ENCODE peak calls at places on chromosomes 11 and 22, in six cellular contexts. B is A549, Q is tibial nerve, W is stomach, E is SK-N-SH, L is K562. R is an unnamed sample.

GRCh38 chr22:42621505-42622002 is 6.9 kb upstream of the POLDIP3 start:
- DNase-seq in B (peak; percentile 80), Q (no peak), W (peak; percentile 78), E (peak; percentile 89), L (peak; percentile 80), R (peak; percentile 73)

GRCh38 chr11:83819936-83820549 is 533.9 kb upstream of the CCDC90B start:
- DNase-seq in B (peak; percentile 41), Q (no peak), W (no peak), E (peak; percentile 29), L (peak; percentile 39), R (no peak)

GRCh38 chr11:10497371-10498021 is 42.4 kb downstream of the AMPD3 start:
- DNase-seq in B (no peak), Q (no peak), W (peak; percentile 7), E (no peak), L (no peak), R (peak; percentile 9)

GRCh38 chr11:71542856-71543743 is 5.1 kb upstream of the KRTAP5-9 start:
- DNase-seq in B (no peak), Q (no peak), W (no peak), E (peak; percentile 38), L (no peak), R (no peak)

GRCh38 chr22:30457964-30458363 is 13.9 kb downstream of the SEC14L3 start:
- DNase-seq in B (no peak), Q (no peak), W (no peak), E (no peak), L (no peak), R (no peak)

GRCh38 chr22:18101536-18101935 is 9.1 kb upstream of the TUBA8 start:
- DNase-seq in B (no peak), Q (no peak), W (no peak), E (no peak), L (no peak), R (no peak)

GRCh38 chr22:22823126-22823804 is 64.4 kb upstream of the IGLL5 start:
- DNase-seq in B (no peak), Q (no peak), W (no peak), E (no peak), L (no peak), R (no peak)

GRCh38 chr11:35550374-35551036 is 25.1 kb upstream of the PAMR1 start:
- DNase-seq in B (no peak), Q (no peak), W (no peak), E (no peak), L (no peak), R (no peak)

GRCh38 chr11:34145073-34145472 is 39.6 kb downstream of the NAT10 start:
- DNase-seq in B (no peak), Q (no peak), W (no peak), E (no peak), L (no peak), R (no peak)

GRCh38 chr11:130146797-130147196 is 12.8 kb upstream of the ST14 start:
- DNase-seq in B (no peak), Q (no peak), W (no peak), E (no peak), L (no peak), R (no peak)

DNA sequence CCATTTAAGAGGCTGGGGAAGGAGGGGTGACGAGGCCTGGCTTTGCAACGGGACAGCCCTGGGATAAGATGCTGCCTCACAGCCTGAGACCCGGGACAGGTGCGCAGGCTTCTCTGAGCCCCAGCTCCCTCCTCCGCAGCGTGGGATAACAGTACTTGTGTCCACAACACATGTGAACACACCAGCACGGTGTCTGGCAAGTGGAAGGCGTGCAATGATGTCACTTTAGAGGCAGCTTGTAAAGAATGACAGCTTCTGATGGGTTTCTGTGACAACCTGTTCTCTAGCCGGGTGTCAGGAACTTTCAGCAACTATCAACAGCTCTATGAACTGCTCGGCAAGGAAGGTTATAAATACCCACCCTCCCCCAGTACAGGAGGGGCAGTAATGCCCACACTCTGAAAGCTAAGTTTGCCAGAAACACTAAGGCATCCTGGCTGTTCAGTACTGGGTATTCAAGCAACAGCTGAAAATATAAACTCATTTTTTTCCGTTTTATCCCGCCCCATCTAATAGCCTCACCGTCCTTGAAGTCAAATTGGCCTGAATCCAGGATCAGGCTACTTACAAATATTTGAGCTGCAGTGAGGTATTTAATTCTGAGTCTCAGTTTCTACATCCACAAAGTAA is 59.7 kb downstream of the MYH9 start:
- DNase-seq in B (no peak), Q (no peak), W (no peak), E (no peak), L (no peak), R (no peak)
- TF ChIP-seq EP300 in B (no peak), Q (no peak), W (peak; percentile 85), E (no peak), L (no peak), R (no peak)

GRCh38 chr11:47163198-47163597 is 13.5 kb downstream of the ARFGAP2 start:
- DNase-seq in B (no peak), Q (no peak), W (no peak), E (no peak), L (no peak), R (no peak)

GRCh38 chr11:47160753-47161133 is 15.9 kb downstream of the ARFGAP2 start:
- DNase-seq in B (peak; percentile 19), Q (no peak), W (no peak), E (no peak), L (peak; percentile 16), R (no peak)

GRCh38 chr11:47162426-47162825 is 14.3 kb downstream of the ARFGAP2 start:
- DNase-seq in B (no peak), Q (no peak), W (no peak), E (no peak), L (no peak), R (no peak)

GRCh38 chr11:47161890-47162289 is 14.8 kb downstream of the ARFGAP2 start:
- DNase-seq in B (no peak), Q (no peak), W (no peak), E (no peak), L (no peak), R (peak; percentile 35)

GRCh38 chr11:47161134-47161854 is 15.4 kb downstream of the ARFGAP2 start:
- DNase-seq in B (peak; percentile 92), Q (peak; percentile 43), W (peak; percentile 71), E (peak; percentile 91), L (peak; percentile 87), R (peak; percentile 64)
- H3K4me3 ChIP-seq in B (no peak overlapping the region), Q (no peak overlapping the region), W (no peak overlapping the region), E (no peak overlapping the region), L (no peak overlapping the region), R (no peak overlapping the region)

DNA sequence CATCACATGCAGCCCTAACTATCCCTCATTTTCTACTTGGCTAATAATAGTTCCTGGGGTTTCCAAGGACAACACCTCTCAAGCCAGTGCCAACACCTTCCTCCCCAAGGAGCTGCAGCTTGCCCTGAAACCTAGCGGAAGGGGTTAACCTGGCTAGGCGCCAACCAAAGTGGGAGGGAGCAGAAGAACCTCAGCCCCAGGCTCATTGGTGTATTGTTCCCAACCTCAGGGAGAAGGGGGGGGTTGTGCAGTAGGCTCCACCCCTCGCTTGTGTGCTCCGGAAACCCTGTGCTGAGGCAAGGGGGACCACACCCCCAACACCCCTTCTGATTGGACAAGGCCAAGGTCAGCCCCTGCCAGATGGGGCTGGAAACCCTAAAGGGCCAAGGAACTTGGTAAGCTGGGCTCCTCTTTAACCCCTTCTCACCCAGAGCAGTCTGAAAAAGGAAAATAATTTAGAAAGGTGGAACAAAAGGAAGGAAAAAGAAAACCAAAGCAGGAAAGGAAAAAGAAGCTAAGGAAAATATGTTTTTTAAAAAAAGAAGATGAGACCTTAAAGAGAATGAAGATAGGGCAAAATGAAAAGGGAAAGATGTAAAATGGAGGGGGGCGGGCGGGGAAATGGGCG is 2.5 kb downstream of the MTA2 start:
- DNase-seq in B (peak; percentile 97), Q (peak; percentile 91), W (peak; percentile 89), E (peak; percentile 95), L (peak; percentile 99), R (peak; percentile 96)
- TF ChIP-seq EP300 in B (no peak), Q (peak; percentile 79), W (no peak), E (no peak), L (peak; percentile 30), R (no peak)

GRCh38 chr22:47089796-47090460 is 327.5 kb downstream of the TBC1D22A start:
- DNase-seq in B (no peak), Q (no peak), W (no peak), E (no peak), L (peak; percentile 56), R (no peak)
- H3K4me3 ChIP-seq in B (no peak overlapping the region), Q (no peak overlapping the region), W (peak overlapping the region; percentile 26), E (no peak overlapping the region), L (peak overlapping the region; percentile 29), R (no peak overlapping the region)

DNA sequence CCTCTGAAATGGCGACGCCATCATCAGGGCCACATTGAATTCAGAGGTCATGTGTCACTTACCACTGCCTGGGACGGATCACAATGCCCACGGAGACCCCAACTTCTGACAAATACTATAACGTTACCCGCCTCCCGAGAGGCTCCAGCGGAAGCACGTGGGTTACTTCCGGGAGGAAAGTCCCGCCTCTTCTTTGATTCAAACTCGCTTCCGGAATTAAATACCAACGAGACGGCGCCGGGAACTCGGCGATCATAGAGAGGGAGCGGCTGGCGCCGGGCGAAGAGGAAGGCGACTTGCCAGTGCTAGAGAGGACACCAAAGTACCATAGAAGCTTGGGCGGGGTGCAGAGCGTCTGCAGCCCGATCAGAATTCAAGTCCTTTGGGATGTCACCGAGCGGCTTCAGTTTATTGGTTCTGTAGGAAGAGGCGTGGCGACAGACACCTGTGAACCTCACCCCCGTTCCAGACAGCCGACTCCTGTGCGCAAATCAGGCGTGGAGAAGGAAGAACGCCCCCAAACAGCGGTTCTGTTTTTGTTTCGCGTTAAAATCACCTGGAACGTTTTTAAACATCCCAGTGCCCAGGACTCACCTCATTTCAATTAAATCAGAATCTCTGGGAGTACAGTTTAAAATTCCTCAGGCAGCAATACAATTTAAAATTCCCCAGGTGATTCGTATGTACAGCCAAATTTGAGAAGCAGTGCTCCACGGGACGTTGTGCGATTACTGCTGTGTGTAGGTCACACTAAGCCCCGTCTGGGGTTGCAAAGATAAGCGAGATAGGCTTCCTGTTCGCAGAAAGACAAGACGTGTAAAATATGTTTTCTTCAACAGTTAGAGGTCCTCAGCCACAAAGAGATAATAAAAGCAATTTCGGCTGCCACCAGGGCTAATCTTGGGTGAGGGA is at the start of gene TIMM10:
- DNase-seq in B (peak; percentile 95), Q (peak; percentile 86), W (peak; percentile 98), E (peak; percentile 88), L (peak; percentile 87), R (peak; percentile 93)
- TF ChIP-seq EP300 in B (no peak), Q (peak; percentile 82), W (no peak), E (no peak), L (peak; percentile 94), R (no peak)